ENCODE peak calls at places on chromosomes 1 and 21, in six cellular contexts. One of them, this sample, is unnamed.

GRCh38 chr1:184260382-184260781 is 126.4 kb upstream of the C1orf21 start:
- DNase-seq in foreskin melanocyte: peak
- DNase-seq in neuronal stem cell: no peak
- DNase-seq in CD8-positive, alpha-beta T cell: no peak
- DNase-seq in tibial artery: no peak
- DNase-seq in fibroblast of lung: peak
- DNase-seq in this sample: no peak

GRCh38 chr21:45940621-45941337 is 40.8 kb upstream of the COL6A1 start:
- DNase-seq in foreskin melanocyte: no peak
- DNase-seq in CD8-positive, alpha-beta T cell: no peak
- DNase-seq in neuronal stem cell: no peak
- DNase-seq in fibroblast of lung: no peak
- DNase-seq in tibial artery: no peak
- DNase-seq in this sample: no peak

GRCh38 chr1:173140733-173141132 is 66.4 kb downstream of the TNFSF4 start:
- DNase-seq in tibial artery: no peak
- DNase-seq in foreskin melanocyte: no peak
- DNase-seq in neuronal stem cell: no peak
- DNase-seq in fibroblast of lung: no peak
- DNase-seq in CD8-positive, alpha-beta T cell: no peak
- DNase-seq in this sample: no peak

GRCh38 chr21:18951291-18952038 is 547.9 kb upstream of the TMPRSS15 start:
- DNase-seq in foreskin melanocyte: peak
- DNase-seq in tibial artery: no peak
- DNase-seq in fibroblast of lung: no peak
- DNase-seq in CD8-positive, alpha-beta T cell: no peak
- DNase-seq in neuronal stem cell: peak
- DNase-seq in this sample: peak

GRCh38 chr1:32094721-32095521 is 12.9 kb upstream of the KPNA6 start:
- DNase-seq in foreskin melanocyte: no peak
- DNase-seq in CD8-positive, alpha-beta T cell: no peak
- DNase-seq in fibroblast of lung: no peak
- DNase-seq in neuronal stem cell: no peak
- DNase-seq in tibial artery: no peak
- DNase-seq in this sample: peak

GRCh38 chr1:117077267-117077666 is 17.1 kb downstream of the TTF2 start:
- DNase-seq in tibial artery: no peak
- DNase-seq in fibroblast of lung: peak
- DNase-seq in neuronal stem cell: no peak
- DNase-seq in foreskin melanocyte: no peak
- DNase-seq in CD8-positive, alpha-beta T cell: no peak
- DNase-seq in this sample: no peak

GRCh38 chr1:94317790-94318188 is 80.4 kb upstream of the ARHGAP29 start:
- DNase-seq in tibial artery: no peak
- DNase-seq in CD8-positive, alpha-beta T cell: no peak
- DNase-seq in neuronal stem cell: no peak
- DNase-seq in fibroblast of lung: no peak
- DNase-seq in foreskin melanocyte: no peak
- DNase-seq in this sample: no peak

GRCh38 chr1:65846911-65847310 is 54.2 kb downstream of the PDE4B start:
- DNase-seq in neuronal stem cell: no peak
- DNase-seq in CD8-positive, alpha-beta T cell: no peak
- DNase-seq in foreskin melanocyte: peak
- DNase-seq in tibial artery: no peak
- DNase-seq in fibroblast of lung: peak
- DNase-seq in this sample: no peak

GRCh38 chr1:116853680-116854191 is 56.0 kb upstream of the PTGFRN start:
- DNase-seq in fibroblast of lung: peak
- DNase-seq in foreskin melanocyte: peak
- DNase-seq in neuronal stem cell: no peak
- DNase-seq in tibial artery: no peak
- DNase-seq in CD8-positive, alpha-beta T cell: no peak
- DNase-seq in this sample: peak

GRCh38 chr1:29549001-29549400 is 312.7 kb downstream of the PTPRU start:
- DNase-seq in foreskin melanocyte: no peak
- DNase-seq in tibial artery: no peak
- DNase-seq in neuronal stem cell: no peak
- DNase-seq in fibroblast of lung: no peak
- DNase-seq in CD8-positive, alpha-beta T cell: no peak
- DNase-seq in this sample: no peak

GRCh38 chr1:117373932-117374331 is 6.7 kb downstream of the MAN1A2 start:
- DNase-seq in tibial artery: no peak
- DNase-seq in foreskin melanocyte: no peak
- DNase-seq in fibroblast of lung: no peak
- DNase-seq in neuronal stem cell: no peak
- DNase-seq in CD8-positive, alpha-beta T cell: no peak
- DNase-seq in this sample: no peak

This sample was measured in transverse colon.